ENCODE peak calls at places on chromosomes 7 and 10, in five cellular contexts. C is fibroblast of lung; Y is hepatocyte; V is naive thymus-derived CD4-positive, alpha-beta T cell; N is uterus. B is an unnamed sample.

GRCh38 chr7:149748223-149748874 is 25.0 kb downstream of the ZNF467 start:
- DNase-seq in C (no peak), Y (peak), V (no peak), N (no peak), B (peak)

GRCh38 chr10:5779753-5780152 is 33.5 kb downstream of the GDI2 start:
- DNase-seq in C (no peak), Y (no peak), V (no peak), N (no peak), B (no peak)

GRCh38 chr10:86684305-86684704 is 16.0 kb downstream of the LDB3 start:
- DNase-seq in C (peak), Y (peak), V (no peak), N (peak), B (no peak)

GRCh38 chr7:113636727-113637421 is 281.9 kb downstream of the PPP1R3A start:
- DNase-seq in C (peak), Y (no peak), V (no peak), N (no peak), B (no peak)

GRCh38 chr10:83723080-83723479 is 416.2 kb upstream of the GHITM start:
- DNase-seq in C (no peak), Y (no peak), V (no peak), N (no peak), B (no peak)

GRCh38 chr10:69060127-69060798 is 27.6 kb upstream of the SRGN start:
- DNase-seq in C (no peak), Y (no peak), V (no peak), N (no peak), B (no peak)

GRCh38 chr7:1666779-1667565 is 3.1 kb upstream of the ELFN1 start:
- DNase-seq in C (no peak), Y (peak), V (no peak), N (no peak), B (no peak)

GRCh38 chr10:34959321-34959720 is 130.8 kb downstream of the CUL2 start:
- DNase-seq in C (no peak), Y (no peak), V (no peak), N (no peak), B (no peak)

GRCh38 chr7:127322351-127322750 is 69.6 kb upstream of the GRM8 start:
- DNase-seq in C (no peak), Y (no peak), V (no peak), N (no peak), B (no peak)

GRCh38 chr7:12481722-12482121 is 78.1 kb upstream of the VWDE start:
- DNase-seq in C (peak), Y (no peak), V (no peak), N (no peak), B (no peak)

GRCh38 chr10:12780634-12781601 is 220.6 kb downstream of the CCDC3 start:
- DNase-seq in C (no peak), Y (no peak), V (no peak), N (peak), B (no peak)

GRCh38 chr10:79994556-79994955 is 45.7 kb upstream of the SFTPD start:
- DNase-seq in C (no peak), Y (no peak), V (no peak), N (no peak), B (no peak)

GRCh38 chr7:53218730-53219504 is 183.5 kb downstream of the POM121L12 start:
- DNase-seq in C (no peak), Y (peak), V (no peak), N (no peak), B (no peak)

DNA sequence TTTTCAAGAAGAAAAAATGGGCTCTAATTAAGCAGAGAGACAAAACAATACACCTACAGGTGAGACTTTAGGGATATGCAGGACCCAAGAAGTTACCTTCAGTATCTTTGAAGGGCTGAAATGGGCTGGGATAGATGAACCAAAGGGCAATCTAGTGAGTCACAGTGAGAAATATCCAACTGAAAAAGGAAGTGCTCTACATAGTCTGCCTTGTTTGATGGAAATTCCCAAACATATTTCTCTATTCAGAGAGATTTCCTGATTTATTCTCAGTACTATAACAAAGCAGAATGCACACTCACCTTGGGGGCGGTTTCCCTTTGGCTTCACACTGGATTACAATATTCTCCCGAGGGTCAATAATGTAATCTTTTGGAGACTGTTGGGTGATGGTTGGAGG is 104.1 kb upstream of the LAMB4 start:
- DNase-seq in C (no peak), Y (no peak), V (no peak), N (no peak), B (peak)
- H3K4me3 ChIP-seq in C (no peak), Y (no peak), V (no peak), N (no peak), B (no peak)

DNA sequence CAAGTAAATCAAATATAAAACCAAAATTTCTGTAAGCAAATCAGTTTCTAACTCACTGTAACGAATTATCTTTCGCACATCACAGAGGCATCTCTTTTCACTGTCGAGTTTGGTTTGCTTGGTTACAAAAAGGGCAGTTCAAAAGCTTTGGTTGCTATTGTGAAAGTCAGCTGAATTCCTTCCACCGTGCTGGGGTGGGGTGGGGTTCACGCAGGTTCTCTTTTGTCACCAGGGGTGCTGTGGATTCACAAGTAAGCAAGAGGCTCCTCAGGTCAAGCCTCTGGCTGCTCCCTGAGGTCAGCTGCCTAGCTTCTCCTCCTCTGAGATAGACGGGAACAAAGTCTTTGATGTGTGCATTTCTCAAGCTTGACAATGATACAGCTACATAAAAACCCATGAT is 47.7 kb downstream of the EGFR start:
- DNase-seq in C (peak), Y (no peak), V (no peak), N (no peak), B (peak)
- H3K4me3 ChIP-seq in C (no peak), Y (no peak), V (no peak), N (no peak), B (no peak)

GRCh38 chr7:16466087-16466472 is 542 bp upstream of the SOSTDC1 start:
- DNase-seq in C (no peak), Y (no peak), V (no peak), N (no peak), B (no peak)
- H3K4me3 ChIP-seq in C (no peak), Y (peak), V (no peak), N (no peak), B (no peak)

GRCh38 chr7:121449304-121449703 is 53.2 kb upstream of the FAM3C start:
- DNase-seq in C (peak), Y (peak), V (no peak), N (no peak), B (no peak)

GRCh38 chr7:121448429-121448828 is 52.3 kb upstream of the FAM3C start:
- DNase-seq in C (no peak), Y (no peak), V (no peak), N (no peak), B (no peak)

GRCh38 chr7:121447191-121447920 is 51.2 kb upstream of the FAM3C start:
- DNase-seq in C (no peak), Y (no peak), V (no peak), N (peak), B (no peak)

GRCh38 chr7:121447939-121448338 is 51.8 kb upstream of the FAM3C start:
- DNase-seq in C (no peak), Y (no peak), V (no peak), N (no peak), B (no peak)

GRCh38 chr7:121446526-121446925 is 50.4 kb upstream of the FAM3C start:
- DNase-seq in C (no peak), Y (peak), V (no peak), N (no peak), B (peak)
- H3K4me3 ChIP-seq in C (no peak), Y (no peak), V (no peak), N (no peak), B (no peak)

GRCh38 chr10:99775850-99776249 is 6.6 kb upstream of the ABCC2 start:
- DNase-seq in C (peak), Y (peak), V (no peak), N (no peak), B (peak)
- H3K4me3 ChIP-seq in C (no peak), Y (no peak), V (no peak), N (no peak), B (no peak)

DNA sequence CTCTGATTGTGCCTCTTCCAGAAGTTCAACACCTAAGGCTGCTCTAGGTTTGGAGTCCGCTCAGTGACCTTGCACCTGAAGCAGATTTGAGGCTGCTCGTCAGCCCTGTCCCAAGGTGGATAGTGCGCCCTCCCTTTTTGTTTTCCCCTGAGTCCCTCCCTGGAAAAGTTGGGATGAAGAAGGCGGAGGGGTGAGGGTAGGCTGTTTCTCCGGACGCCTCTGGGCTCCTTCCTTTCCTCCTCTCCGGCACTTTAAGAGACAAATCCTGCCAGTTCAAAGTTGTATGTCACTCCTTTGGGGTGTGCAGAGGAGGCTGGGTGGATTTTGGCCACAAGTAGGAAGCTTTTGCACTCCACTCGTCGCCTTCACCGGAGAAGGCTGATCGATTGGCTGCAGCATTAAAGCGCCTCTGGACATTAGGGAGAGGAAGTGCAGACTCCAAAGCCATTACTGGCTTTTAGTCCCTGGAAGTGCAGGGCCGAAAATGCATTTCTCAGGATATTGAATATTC is 81.9 kb upstream of the PRKG1 start:
- DNase-seq in C (peak), Y (no peak), V (no peak), N (no peak), B (peak)
- H3K4me3 ChIP-seq in C (peak), Y (no peak), V (no peak), N (peak), B (peak)

B was measured in small intestine.